ENCODE peak calls at places on chromosomes 2 and 18, in nine cellular contexts. C, W, R, E, N, O, P, H and X are unnamed samples.

GRCh38 chr2:240196716-240197438 is 56.4 kb upstream of the OTOS start:
- DNase-seq in C (no peak), W (no peak), R (no peak), E (no peak), N (no peak), O (no peak), P (no peak), H (no peak), X (no peak)

GRCh38 chr2:7646661-7647060 is 729.4 kb downstream of the RNF144A start:
- DNase-seq in C (no peak), W (peak), R (no peak), E (no peak), N (no peak), O (no peak), P (no peak), H (no peak), X (no peak)

GRCh38 chr2:2850891-2851290 is 519.8 kb upstream of the MYT1L start:
- DNase-seq in C (no peak), W (no peak), R (no peak), E (no peak), N (no peak), O (no peak), P (no peak), H (no peak), X (no peak)

GRCh38 chr18:75132931-75133525 is 75.9 kb downstream of the PTGR3 start:
- DNase-seq in C (no peak), W (no peak), R (no peak), E (no peak), N (no peak), O (no peak), P (no peak), H (no peak), X (no peak)

GRCh38 chr18:57150828-57151227 is 3.9 kb downstream of the BOD1L2 start:
- DNase-seq in C (no peak), W (peak), R (no peak), E (no peak), N (no peak), O (no peak), P (no peak), H (peak), X (no peak)

GRCh38 chr2:138274421-138275291 is 226.9 kb upstream of the SPOPL start:
- DNase-seq in C (peak), W (no peak), R (no peak), E (no peak), N (no peak), O (no peak), P (peak), H (no peak), X (no peak)

GRCh38 chr2:43225788-43226557 is 433 bp downstream of the ZFP36L2 start:
- DNase-seq in C (peak), W (peak), R (peak), E (peak), N (no peak), O (no peak), P (no peak), H (peak), X (peak)

GRCh38 chr18:48765053-48765452 is 185.7 kb downstream of the SMAD7 start:
- DNase-seq in C (no peak), W (no peak), R (no peak), E (no peak), N (no peak), O (no peak), P (no peak), H (peak), X (no peak)

GRCh38 chr2:112958428-112959108 is 19.2 kb upstream of the IL36G start:
- DNase-seq in C (peak), W (peak), R (peak), E (peak), N (peak), O (no peak), P (peak), H (peak), X (peak)

GRCh38 chr2:153595939-153596338 is 117.4 kb upstream of the RPRM start:
- DNase-seq in C (peak), W (no peak), R (no peak), E (no peak), N (peak), O (no peak), P (peak), H (peak), X (no peak)

GRCh38 chr2:23066701-23067100 is 318.3 kb upstream of the KLHL29 start:
- DNase-seq in C (no peak), W (no peak), R (no peak), E (no peak), N (no peak), O (no peak), P (no peak), H (no peak), X (no peak)

GRCh38 chr18:3246636-3247242 is 862 bp upstream of the MYL12A start:
- DNase-seq in C (no peak), W (no peak), R (no peak), E (peak), N (no peak), O (no peak), P (no peak), H (peak), X (peak)

GRCh38 chr2:135791418-135792190 is 45.4 kb downstream of the LCT start:
- DNase-seq in C (no peak), W (no peak), R (no peak), E (no peak), N (no peak), O (no peak), P (no peak), H (no peak), X (no peak)

GRCh38 chr2:47235127-47235526 is 80.0 kb upstream of the STPG4 start:
- DNase-seq in C (no peak), W (no peak), R (no peak), E (peak), N (no peak), O (no peak), P (no peak), H (no peak), X (no peak)

GRCh38 chr2:105487142-105488069 is 88.6 kb upstream of the FHL2 start:
- DNase-seq in C (no peak), W (no peak), R (no peak), E (no peak), N (no peak), O (no peak), P (no peak), H (no peak), X (no peak)

GRCh38 chr18:69567813-69568488 is 167.3 kb downstream of the DOK6 start:
- DNase-seq in C (peak), W (no peak), R (peak), E (no peak), N (no peak), O (no peak), P (no peak), H (peak), X (no peak)

GRCh38 chr2:189360861-189361260 is 80.4 kb upstream of the WDR75 start:
- DNase-seq in C (no peak), W (no peak), R (peak), E (no peak), N (no peak), O (no peak), P (no peak), H (no peak), X (no peak)

GRCh38 chr2:19104503-19104902 is 253.9 kb downstream of the OSR1 start:
- DNase-seq in C (peak), W (no peak), R (peak), E (no peak), N (no peak), O (no peak), P (no peak), H (no peak), X (no peak)

GRCh38 chr2:216775043-216775453 is 79.7 kb upstream of the IGFBP5 start:
- DNase-seq in C (peak), W (peak), R (peak), E (peak), N (no peak), O (no peak), P (peak), H (no peak), X (no peak)

GRCh38 chr2:223797811-223798721 is 39.3 kb downstream of the AP1S3 start:
- DNase-seq in C (peak), W (peak), R (peak), E (no peak), N (no peak), O (peak), P (no peak), H (peak), X (no peak)

GRCh38 chr2:191384829-191385228 is 139.6 kb downstream of the MYO1B start:
- DNase-seq in C (no peak), W (no peak), R (no peak), E (no peak), N (no peak), O (no peak), P (no peak), H (no peak), X (no peak)

GRCh38 chr18:25814841-25815458 is 275.5 kb downstream of the SS18 start:
- DNase-seq in C (no peak), W (peak), R (no peak), E (no peak), N (no peak), O (peak), P (no peak), H (no peak), X (no peak)

GRCh38 chr2:99249951-99250350 is 5.5 kb downstream of the LYG2 start:
- DNase-seq in C (no peak), W (no peak), R (no peak), E (no peak), N (no peak), O (no peak), P (no peak), H (no peak), X (no peak)

GRCh38 chr18:44715245-44715644 is 34.6 kb downstream of the SETBP1 start:
- DNase-seq in C (no peak), W (no peak), R (no peak), E (no peak), N (no peak), O (no peak), P (no peak), H (no peak), X (no peak)

DNA sequence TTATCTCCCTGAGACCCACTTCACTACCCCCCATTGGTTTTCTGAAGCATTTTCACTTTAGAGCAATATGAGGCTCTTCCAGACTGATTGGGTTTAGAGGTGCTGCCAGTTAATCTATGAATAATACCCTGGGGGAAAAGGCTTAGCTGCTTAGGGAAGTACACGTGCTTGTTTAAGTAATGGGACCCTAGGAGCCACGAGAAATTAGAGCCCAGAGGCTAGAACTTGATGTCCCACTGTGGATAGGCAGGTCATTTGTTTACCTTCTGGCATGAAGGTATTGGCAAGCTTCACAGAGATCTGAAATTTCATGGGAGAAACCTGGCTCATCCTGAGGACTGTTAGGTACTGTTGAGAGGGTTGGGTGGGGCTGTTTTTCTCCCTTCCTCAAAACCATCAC is 59.7 kb downstream of the CLIP4 start:
- DNase-seq in C (no peak), W (no peak), R (no peak), E (no peak), N (no peak), O (no peak), P (no peak), H (no peak), X (no peak)
- H3K4me3 ChIP-seq in C (no peak), W (no peak), R (no peak), E (no peak), N (no peak), O (no peak), P (no peak), H (no peak), X (no peak)

GRCh38 chr2:66432801-66433694 is 1.9 kb upstream of the MEIS1 start:
- DNase-seq in C (peak), W (peak), R (peak), E (peak), N (peak), O (no peak), P (no peak), H (peak), X (no peak)

GRCh38 chr2:66435549-66435875 is 587 bp downstream of the MEIS1 start:
- DNase-seq in C (no peak), W (no peak), R (no peak), E (peak), N (no peak), O (no peak), P (no peak), H (no peak), X (no peak)

GRCh38 chr2:66433695-66433944 is 1.3 kb upstream of the MEIS1 start:
- DNase-seq in C (no peak), W (no peak), R (no peak), E (no peak), N (no peak), O (no peak), P (no peak), H (no peak), X (no peak)

GRCh38 chr2:66434679-66435548 is at the start of gene MEIS1:
- DNase-seq in C (peak), W (peak), R (peak), E (peak), N (peak), O (no peak), P (no peak), H (peak), X (peak)

DNA sequence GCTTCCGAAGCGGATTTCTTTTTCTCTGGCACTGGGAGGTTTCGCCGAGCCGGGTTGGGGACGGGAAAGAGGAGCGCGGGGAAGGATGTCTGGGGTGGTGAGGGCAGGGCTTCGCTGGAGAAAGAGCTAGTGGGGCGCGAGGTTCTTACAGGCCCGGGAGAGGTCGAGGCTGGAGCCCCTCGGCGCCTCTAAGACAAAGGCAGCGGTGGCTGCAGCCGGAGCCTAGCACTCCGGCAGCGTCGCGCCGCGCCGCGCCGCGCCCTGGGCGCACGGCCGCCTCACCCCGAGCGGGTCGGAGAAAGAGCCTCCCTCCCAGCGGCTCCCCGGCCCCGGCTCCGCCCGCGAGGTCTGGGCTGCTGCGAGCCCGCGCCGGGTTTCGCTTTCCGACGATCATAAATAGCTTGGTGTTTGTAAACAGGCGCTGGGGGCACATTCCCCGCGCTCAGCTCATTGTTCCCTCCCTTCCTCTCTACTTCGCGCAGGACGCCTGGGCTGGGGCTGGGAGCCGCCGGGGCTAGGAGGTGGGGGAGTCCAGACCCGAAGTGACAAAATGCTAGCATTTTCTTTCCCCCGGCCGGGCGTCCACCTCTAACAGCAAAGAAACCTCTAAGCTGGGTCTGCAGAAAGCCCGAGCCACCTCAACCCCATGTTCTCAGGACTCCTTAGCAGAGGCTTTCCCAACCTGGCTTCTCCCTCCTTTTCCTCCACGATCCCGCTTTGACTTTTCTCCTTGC is 813 bp upstream of the MEIS1 start:
- DNase-seq in C (peak), W (peak), R (peak), E (peak), N (no peak), O (no peak), P (no peak), H (peak), X (no peak)
- TF ChIP-seq REST in C (no peak), W (peak), R (no peak), E (no peak), N (no peak), O (no peak), P (no peak), H (no peak), X (no peak)

DNA sequence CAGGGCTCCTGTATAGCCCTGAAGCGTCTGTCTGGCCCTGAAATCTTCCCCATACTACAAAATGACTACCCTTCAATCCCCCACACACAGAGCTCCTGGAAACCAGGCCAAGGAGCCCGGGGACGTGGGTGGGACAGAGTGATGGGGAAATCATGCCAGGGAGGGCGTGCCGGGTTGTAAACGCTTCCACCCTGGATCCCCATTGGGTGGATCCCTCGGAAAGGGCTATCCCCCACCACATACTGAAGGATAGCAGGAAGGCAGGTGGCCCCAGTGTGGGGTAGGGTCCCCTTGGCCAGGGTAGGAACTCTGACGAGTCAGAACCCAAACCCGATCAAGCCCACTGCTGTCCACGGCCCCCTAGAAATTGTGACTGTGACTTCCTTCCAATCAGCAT is 91.7 kb downstream of the INHBB start:
- DNase-seq in C (no peak), W (no peak), R (no peak), E (no peak), N (no peak), O (no peak), P (no peak), H (no peak), X (no peak)
- TF ChIP-seq CTCF in C (no peak), W (no peak), R (no peak), E (no peak), N (no peak), O (no peak), P (no peak), H (no peak), X (no peak)

GRCh38 chr2:128311216-128311754 is 7.4 kb downstream of the HS6ST1 start:
- DNase-seq in C (no peak), W (no peak), R (no peak), E (no peak), N (no peak), O (no peak), P (no peak), H (no peak), X (no peak)

GRCh38 chr2:128313076-128313836 is 5.4 kb downstream of the HS6ST1 start:
- DNase-seq in C (peak), W (peak), R (no peak), E (peak), N (no peak), O (no peak), P (peak), H (peak), X (no peak)

GRCh38 chr2:128312411-128312810 is 6.3 kb downstream of the HS6ST1 start:
- DNase-seq in C (no peak), W (peak), R (no peak), E (no peak), N (no peak), O (no peak), P (no peak), H (no peak), X (no peak)

GRCh38 chr2:128310761-128311160 is 7.9 kb downstream of the HS6ST1 start:
- DNase-seq in C (no peak), W (peak), R (no peak), E (no peak), N (no peak), O (no peak), P (no peak), H (no peak), X (no peak)

DNA sequence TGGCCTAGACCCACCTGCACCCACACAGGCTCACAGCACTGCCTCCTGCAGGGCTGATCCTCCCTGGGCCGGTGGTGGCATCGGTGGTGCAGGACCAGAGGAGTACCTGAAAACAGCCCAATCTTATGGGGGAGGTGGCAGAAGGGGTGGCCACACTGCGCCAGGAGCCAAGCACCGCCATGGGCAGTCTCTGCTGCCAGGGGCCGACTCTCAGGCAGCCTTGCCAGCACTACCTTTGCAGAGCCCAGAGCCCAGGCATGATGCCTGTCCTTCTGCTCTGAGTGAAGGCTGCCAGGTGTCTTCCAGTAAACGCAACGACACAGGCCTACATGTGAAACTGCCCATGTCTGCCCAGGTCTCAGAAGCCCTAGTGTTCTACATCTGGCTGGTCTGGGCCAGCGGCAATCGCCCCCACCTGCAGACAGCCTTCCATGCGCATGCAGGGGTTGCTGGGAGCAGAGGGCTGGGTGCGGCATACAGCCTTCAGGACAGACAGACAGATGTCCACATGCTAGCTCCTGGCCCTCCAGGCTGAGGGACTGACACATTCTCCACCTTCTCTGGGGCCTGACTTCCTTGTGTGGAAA is 6.8 kb downstream of the HS6ST1 start:
- DNase-seq in C (no peak), W (peak), R (no peak), E (no peak), N (no peak), O (no peak), P (no peak), H (no peak), X (no peak)
- H3K4me3 ChIP-seq in C (no peak), W (no peak), R (no peak), E (no peak), N (no peak), O (no peak), P (no peak), H (no peak), X (no peak)